ENCODE peak calls at places on chromosomes 1 and 21, in six cellular contexts. M is fibroblast of lung, U is HCT116, Q is HepG2, V is K562, H is neural progenitor cell. O is an unnamed sample. For H3K4me1 and H3K9me3, the result is how much of the 10 kb centered on the place peaks cover.

GRCh38 chr1:167555971-167556714 is 2.6 kb upstream of the CREG1 start:
- DNase-seq in M (peak), U (peak), Q (peak), V (peak), H (peak), O (peak)

GRCh38 chr1:150902751-150903150 is 15.8 kb downstream of the CTXND2 start:
- DNase-seq in M (no peak), U (no peak), Q (no peak), V (no peak), H (no peak), O (no peak)

GRCh38 chr1:1554926-1555915 is 14.8 kb upstream of the TMEM240 start:
- DNase-seq in M (peak), U (no peak), Q (no peak), V (peak), H (no peak), O (peak)

GRCh38 chr1:237745545-237745944 is 145.2 kb downstream of the ZP4 start:
- DNase-seq in M (no peak), U (no peak), Q (no peak), V (no peak), H (no peak), O (no peak)

GRCh38 chr1:81760487-81761097 is 40.1 kb upstream of the ADGRL2 start:
- DNase-seq in M (peak), U (no peak), Q (no peak), V (no peak), H (peak), O (peak)

GRCh38 chr1:15158506-15159165 is 5.1 kb downstream of the TMEM51 start:
- DNase-seq in M (peak), U (no peak), Q (peak), V (no peak), H (no peak), O (peak)

GRCh38 chr1:197200468-197200899 is 54.0 kb upstream of the ASPM start:
- DNase-seq in M (peak), U (no peak), Q (no peak), V (no peak), H (peak), O (peak)

GRCh38 chr1:114986286-114986685 is 43.3 kb upstream of the TSHB start:
- DNase-seq in M (no peak), U (no peak), Q (no peak), V (no peak), H (no peak), O (no peak)

GRCh38 chr1:156508955-156509234 is 8.3 kb upstream of the MEF2D start:
- DNase-seq in M (no peak), U (no peak), Q (no peak), V (no peak), H (no peak), O (no peak)

GRCh38 chr1:206503591-206504362 is 3.6 kb upstream of the RASSF5 start:
- DNase-seq in M (peak), U (peak), Q (peak), V (peak), H (no peak), O (peak)

GRCh38 chr1:210707300-210707699 is 378.6 kb downstream of the HHAT start:
- DNase-seq in M (no peak), U (no peak), Q (no peak), V (no peak), H (no peak), O (no peak)

GRCh38 chr1:109391161-109391556 is 6.6 kb downstream of the SORT1 start:
- DNase-seq in M (peak), U (no peak), Q (no peak), V (no peak), H (no peak), O (peak)
- H3K4me1 ChIP-seq in M (under half), U (under half), Q (half or more), V (under half), H (under half), O (under half)

GRCh38 chr1:224938652-224939051 is 9.2 kb downstream of the DNAH14 start:
- DNase-seq in M (no peak), U (no peak), Q (no peak), V (no peak), H (no peak), O (no peak)
- H3K9me3 ChIP-seq in M (under half), U (under half), Q (under half), V (under half), H (under half), O (under half)

GRCh38 chr1:47228644-47229030 is 3.4 kb downstream of the TAL1 start:
- DNase-seq in M (no peak), U (no peak), Q (no peak), V (no peak), H (no peak), O (no peak)
- TF ChIP-seq EZH2 in M (no peak), U (no peak), Q (no peak), V (no peak), H (peak), O (no peak)

GRCh38 chr1:93905734-93906133 is 3.5 kb downstream of the GCLM start:
- DNase-seq in M (peak), U (no peak), Q (peak), V (no peak), H (no peak), O (peak)
- H3K4me1 ChIP-seq in M (under half), U (under half), Q (half or more), V (under half), H (under half), O (under half)

GRCh38 chr21:44737706-44738354 is 26.5 kb upstream of the TSPEAR start:
- DNase-seq in M (peak), U (no peak), Q (no peak), V (no peak), H (peak), O (peak)

GRCh38 chr21:44734841-44735240 is 23.5 kb upstream of the TSPEAR start:
- DNase-seq in M (no peak), U (no peak), Q (no peak), V (no peak), H (no peak), O (no peak)

GRCh38 chr21:44736291-44737004 is 25.1 kb upstream of the TSPEAR start:
- DNase-seq in M (no peak), U (no peak), Q (peak), V (no peak), H (no peak), O (no peak)

GRCh38 chr21:44734026-44734745 is 22.8 kb upstream of the TSPEAR start:
- DNase-seq in M (no peak), U (no peak), Q (no peak), V (no peak), H (no peak), O (no peak)

GRCh38 chr21:44735821-44736220 is 24.4 kb upstream of the TSPEAR start:
- DNase-seq in M (no peak), U (no peak), Q (no peak), V (no peak), H (no peak), O (no peak)
- H3K9me3 ChIP-seq in M (under half), U (under half), Q (under half), V (under half), H (under half), O (under half)

GRCh38 chr1:208243851-208244583 is at the start of gene PLXNA2:
- DNase-seq in M (peak), U (peak), Q (peak), V (peak), H (peak), O (peak)

GRCh38 chr1:208242186-208242585 is 2.0 kb downstream of the PLXNA2 start:
- DNase-seq in M (no peak), U (no peak), Q (no peak), V (no peak), H (no peak), O (no peak)

GRCh38 chr1:208243522-208243850 is 698 bp downstream of the PLXNA2 start:
- DNase-seq in M (no peak), U (no peak), Q (no peak), V (no peak), H (peak), O (peak)

GRCh38 chr1:208241541-208241940 is 2.6 kb downstream of the PLXNA2 start:
- DNase-seq in M (no peak), U (no peak), Q (no peak), V (no peak), H (no peak), O (no peak)

DNA sequence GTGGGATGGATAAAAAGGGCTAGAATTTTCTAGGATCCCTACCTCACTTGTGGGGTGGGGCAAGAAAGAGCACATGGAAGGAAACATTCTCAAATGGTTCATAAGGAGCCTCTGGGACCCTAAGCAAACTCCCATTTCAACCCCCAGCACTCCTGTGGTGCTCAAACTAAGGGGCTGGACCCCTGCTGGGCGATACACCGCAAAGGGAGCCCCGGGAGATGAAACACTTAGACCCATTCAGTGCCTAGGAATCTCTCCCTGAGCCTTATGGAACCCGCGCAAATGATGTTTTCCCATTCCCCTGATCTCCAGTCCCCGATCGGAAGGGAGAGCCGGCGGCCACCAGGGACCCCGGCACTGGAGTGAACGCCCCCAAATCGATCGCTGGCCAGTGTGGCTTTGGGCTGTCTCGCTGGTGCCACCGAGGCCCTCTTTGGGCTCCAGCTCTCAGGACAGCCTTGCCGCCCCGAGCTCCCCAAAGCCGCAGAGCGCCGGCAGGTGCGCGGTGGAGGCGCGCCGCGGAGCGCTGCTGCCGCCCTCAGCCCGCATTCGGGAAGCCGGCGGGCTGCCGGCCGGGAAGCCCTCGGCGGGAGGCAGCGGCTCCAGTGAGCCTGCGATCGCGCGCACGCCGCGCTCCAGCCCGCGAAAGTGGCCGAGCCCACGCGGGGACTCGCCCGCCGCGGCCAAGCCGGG is 1.2 kb downstream of the PLXNA2 start:
- DNase-seq in M (peak), U (no peak), Q (no peak), V (peak), H (peak), O (peak)
- TF ChIP-seq EZH2 in M (no peak), U (no peak), Q (no peak), V (no peak), H (peak), O (no peak)

GRCh38 chr1:164803366-164803765 is 244.4 kb downstream of the PBX1 start:
- DNase-seq in M (peak), U (no peak), Q (no peak), V (no peak), H (no peak), O (peak)
- H3K4me1 ChIP-seq in M (under half), U (under half), Q (under half), V (under half), H (under half), O (under half)

GRCh38 chr1:91006113-91006908 is 15.5 kb downstream of the ZNF644 start:
- DNase-seq in M (no peak), U (no peak), Q (no peak), V (no peak), H (no peak), O (no peak)
- H3K9me3 ChIP-seq in M (under half), U (under half), Q (under half), V (under half), H (under half), O (under half)

GRCh38 chr1:244897476-244898254 is 33.3 kb upstream of the HNRNPU start:
- DNase-seq in M (no peak), U (no peak), Q (no peak), V (no peak), H (no peak), O (no peak)
- TF ChIP-seq EZH2 in M (no peak), U (no peak), Q (no peak), V (no peak), H (no peak), O (no peak)

O was measured in astrocyte.